ENCODE peak calls at places on chromosomes 11 and 22, in eight cellular contexts. V, A, C, S, L, F, W and U are unnamed samples.

GRCh38 chr11:282171-282570 is 4.0 kb downstream of the NLRP6 start:
- DNase-seq in S (no peak), C (peak; percentile 68), F (no peak), A (peak; percentile 25), V (no peak), W (no peak), L (no peak), U (no peak)

GRCh38 chr11:788009-788640 is 1.8 kb downstream of the CEND1 start:
- DNase-seq in A (peak; percentile 41), W (no peak), S (no peak), L (no peak), V (no peak), C (no peak), F (no peak), U (no peak)

GRCh38 chr11:96264364-96264763 is 78.6 kb downstream of the MAML2 start:
- DNase-seq in F (no peak), C (no peak), W (no peak), L (no peak), A (no peak), V (no peak), S (no peak), U (no peak)

GRCh38 chr11:35791088-35791958 is 128.7 kb downstream of the TRIM44 start:
- DNase-seq in F (no peak), S (no peak), V (peak; percentile 23), C (no peak), W (no peak), A (no peak), L (no peak), U (no peak)

GRCh38 chr22:35578836-35579575 is 38.1 kb downstream of the MB start:
- DNase-seq in S (no peak), A (no peak), C (no peak), F (no peak), L (no peak), V (no peak), W (no peak), U (no peak)

GRCh38 chr11:102757823-102758549 is 22.4 kb downstream of the MMP10 start:
- DNase-seq in F (peak; percentile 77), S (no peak), L (peak; percentile 98), A (no peak), V (peak; percentile 38), W (no peak), C (no peak), U (no peak)

GRCh38 chr22:39723899-39724351 is 153.4 kb downstream of the CACNA1I start:
- DNase-seq in S (no peak), C (peak; percentile 58), F (no peak), W (no peak), V (no peak), L (peak; percentile 41), A (no peak), U (no peak)

GRCh38 chr11:45181595-45182550 is 35.4 kb downstream of the PRDM11 start:
- DNase-seq in S (no peak), F (peak; percentile 15), A (no peak), C (no peak), W (no peak), L (no peak), V (no peak), U (no peak)

GRCh38 chr11:3095712-3096361 is 38.6 kb upstream of the CARS1 start:
- DNase-seq in A (no peak), W (no peak), L (peak; percentile 70), C (no peak), V (peak; percentile 81), S (no peak), F (peak; percentile 98), U (no peak)

GRCh38 chr11:114596175-114596919 is 761 bp upstream of the NXPE4 start:
- DNase-seq in A (no peak), F (no peak), L (no peak), W (no peak), V (no peak), S (no peak), C (no peak), U (no peak)

GRCh38 chr11:117510646-117511045 is 183.0 kb downstream of the CEP164 start:
- DNase-seq in C (no peak), W (no peak), V (no peak), F (no peak), L (no peak), A (no peak), S (no peak), U (no peak)

GRCh38 chr11:27532652-27533325 is 26.2 kb upstream of the LIN7C start:
- DNase-seq in V (peak; percentile 17), C (no peak), A (no peak), L (peak; percentile 50), S (no peak), F (no peak), W (no peak), U (no peak)

GRCh38 chr11:47234669-47235075 is 13.9 kb downstream of the ACP2 start:
- DNase-seq in V (no peak), C (no peak), F (no peak), L (no peak), S (peak; percentile 31), W (peak; percentile 44), A (peak; percentile 54), U (no peak)

GRCh38 chr22:38031491-38031890 is 25.7 kb upstream of the PICK1 start:
- DNase-seq in F (no peak), L (no peak), C (no peak), S (no peak), A (no peak), W (no peak), V (no peak), U (no peak)

GRCh38 chr22:28328751-28329150 is 350.9 kb downstream of the TTC28 start:
- DNase-seq in A (no peak), S (no peak), W (no peak), F (no peak), L (peak; percentile 11), C (no peak), V (no peak), U (no peak)

GRCh38 chr22:22167791-22168189 is 76.8 kb upstream of the VPREB1 start:
- DNase-seq in L (no peak), V (no peak), A (no peak), S (no peak), W (no peak), F (no peak), C (no peak), U (no peak)

GRCh38 chr11:11786234-11786633 is 55.5 kb upstream of the USP47 start:
- DNase-seq in F (no peak), S (no peak), L (peak; percentile 53), V (no peak), C (no peak), W (no peak), A (no peak), U (no peak)

GRCh38 chr22:41123151-41123550 is 30.8 kb downstream of the EP300 start:
- DNase-seq in L (peak; percentile 53), F (peak; percentile 8), S (no peak), A (no peak), C (no peak), V (no peak), W (no peak), U (no peak)

GRCh38 chr11:31782243-31782642 is 28.9 kb downstream of the PAX6 start:
- DNase-seq in C (no peak), L (no peak), W (no peak), V (no peak), A (no peak), S (no peak), F (no peak), U (no peak)

GRCh38 chr11:110490886-110491285 is 61.1 kb downstream of the FDX1 start:
- DNase-seq in S (no peak), F (no peak), V (peak; percentile 57), W (no peak), A (peak; percentile 21), C (no peak), L (peak; percentile 76), U (no peak)